ENCODE peak calls at places on chromosomes 3 and 15, in five cellular contexts. One of them, this sample, is unnamed.

GRCh38 chr15:54014067-54014466 is 35.8 kb downstream of the UNC13C start:
- DNase-seq in IMR-90: no peak
- DNase-seq in uterus: no peak
- DNase-seq in OCI-LY7: no peak
- DNase-seq in A549: no peak
- DNase-seq in this sample: no peak

GRCh38 chr3:42023380-42023779 is 61.5 kb upstream of the ULK4 start:
- DNase-seq in A549: no peak
- DNase-seq in IMR-90: no peak
- DNase-seq in OCI-LY7: no peak
- DNase-seq in uterus: no peak
- DNase-seq in this sample: no peak

GRCh38 chr3:46714728-46715506 is 2.8 kb downstream of the PRSS50 start:
- DNase-seq in IMR-90: no peak
- DNase-seq in A549: no peak
- DNase-seq in OCI-LY7: no peak
- DNase-seq in uterus: no peak
- DNase-seq in this sample: peak; percentile 34

GRCh38 chr15:91890614-91891013 is 37.1 kb downstream of the SLCO3A1 start:
- DNase-seq in A549: peak; percentile 62
- DNase-seq in OCI-LY7: no peak
- DNase-seq in IMR-90: peak; percentile 54
- DNase-seq in uterus: no peak
- DNase-seq in this sample: no peak

GRCh38 chr3:72021531-72021930 is 236.6 kb upstream of the PROK2 start:
- DNase-seq in uterus: no peak
- DNase-seq in IMR-90: no peak
- DNase-seq in A549: no peak
- DNase-seq in OCI-LY7: no peak
- DNase-seq in this sample: no peak

GRCh38 chr3:37779289-37780152 is 82.2 kb upstream of the CTDSPL start:
- DNase-seq in OCI-LY7: peak; percentile 72
- DNase-seq in IMR-90: peak; percentile 82
- DNase-seq in A549: peak; percentile 84
- DNase-seq in uterus: peak; percentile 50
- DNase-seq in this sample: no peak

GRCh38 chr15:58543664-58544335 is 112.0 kb downstream of the LIPC start:
- DNase-seq in IMR-90: no peak
- DNase-seq in A549: no peak
- DNase-seq in OCI-LY7: no peak
- DNase-seq in uterus: no peak
- DNase-seq in this sample: no peak

GRCh38 chr3:9098716-9099675 is 135.7 kb upstream of the RAD18 start:
- DNase-seq in uterus: no peak
- DNase-seq in IMR-90: no peak
- DNase-seq in A549: no peak
- DNase-seq in OCI-LY7: no peak
- DNase-seq in this sample: no peak

GRCh38 chr3:189324538-189325138 is 152.9 kb downstream of the TPRG1 start:
- DNase-seq in IMR-90: peak; percentile 72
- DNase-seq in OCI-LY7: peak; percentile 98
- DNase-seq in A549: peak; percentile 62
- DNase-seq in uterus: no peak
- DNase-seq in this sample: no peak

GRCh38 chr3:172528677-172529076 is 5.4 kb upstream of the TNFSF10 start:
- DNase-seq in A549: no peak
- DNase-seq in uterus: no peak
- DNase-seq in OCI-LY7: no peak
- DNase-seq in IMR-90: no peak
- DNase-seq in this sample: no peak

GRCh38 chr3:87120850-87121249 is 106.3 kb upstream of the CHMP2B start:
- DNase-seq in A549: no peak
- DNase-seq in uterus: no peak
- DNase-seq in IMR-90: no peak
- DNase-seq in OCI-LY7: no peak
- DNase-seq in this sample: no peak

GRCh38 chr3:12662593-12663310 is 1.2 kb downstream of the RAF1 start:
- DNase-seq in uterus: no peak
- DNase-seq in A549: peak; percentile 28
- DNase-seq in IMR-90: peak; percentile 55
- DNase-seq in OCI-LY7: peak; percentile 59
- DNase-seq in this sample: no peak

GRCh38 chr3:152087153-152087552 is 181.6 kb upstream of the MBNL1 start:
- DNase-seq in IMR-90: no peak
- DNase-seq in A549: no peak
- DNase-seq in uterus: no peak
- DNase-seq in OCI-LY7: no peak
- DNase-seq in this sample: no peak

GRCh38 chr15:34582461-34583357 is 742 bp downstream of the GOLGA8B start:
- DNase-seq in OCI-LY7: peak; percentile 59
- DNase-seq in A549: peak; percentile 55
- DNase-seq in uterus: no peak
- DNase-seq in IMR-90: peak; percentile 8
- DNase-seq in this sample: peak; percentile 77

GRCh38 chr3:18888370-18888769 is 259.9 kb upstream of the KCNH8 start:
- DNase-seq in uterus: no peak
- DNase-seq in IMR-90: no peak
- DNase-seq in A549: no peak
- DNase-seq in OCI-LY7: no peak
- DNase-seq in this sample: no peak

GRCh38 chr15:66588537-66588936 is 22.7 kb upstream of the LCTL start:
- DNase-seq in IMR-90: no peak
- DNase-seq in A549: no peak
- DNase-seq in OCI-LY7: peak; percentile 17
- DNase-seq in uterus: no peak
- DNase-seq in this sample: no peak

GRCh38 chr3:46540550-46540949 is 25.6 kb downstream of the LRRC2 start:
- DNase-seq in A549: no peak
- DNase-seq in OCI-LY7: no peak
- DNase-seq in IMR-90: no peak
- DNase-seq in uterus: no peak
- DNase-seq in this sample: no peak

GRCh38 chr3:12489832-12490231 is 5.6 kb downstream of the TSEN2 start:
- DNase-seq in OCI-LY7: no peak
- DNase-seq in A549: no peak
- DNase-seq in IMR-90: no peak
- DNase-seq in uterus: no peak
- DNase-seq in this sample: no peak

GRCh38 chr3:77227567-77227966 is 187.7 kb downstream of the ROBO2 start:
- DNase-seq in IMR-90: no peak
- DNase-seq in A549: no peak
- DNase-seq in OCI-LY7: no peak
- DNase-seq in uterus: no peak
- DNase-seq in this sample: no peak

GRCh38 chr3:36965440-36965839 is 20.6 kb upstream of the TRANK1 start:
- DNase-seq in A549: no peak
- DNase-seq in uterus: no peak
- DNase-seq in OCI-LY7: no peak
- DNase-seq in IMR-90: no peak
- DNase-seq in this sample: no peak

GRCh38 chr15:91465696-91466095 is 365.6 kb downstream of the SV2B start:
- DNase-seq in IMR-90: no peak
- DNase-seq in uterus: no peak
- DNase-seq in OCI-LY7: no peak
- DNase-seq in A549: no peak
- DNase-seq in this sample: no peak

GRCh38 chr15:57429098-57429497 is 52.8 kb downstream of the CGNL1 start:
- DNase-seq in uterus: no peak
- DNase-seq in A549: no peak
- DNase-seq in IMR-90: no peak
- DNase-seq in OCI-LY7: no peak
- DNase-seq in this sample: no peak

GRCh38 chr3:125203731-125204130 is 8.8 kb downstream of the SLC12A8 start:
- DNase-seq in IMR-90: no peak
- DNase-seq in uterus: no peak
- DNase-seq in OCI-LY7: no peak
- DNase-seq in A549: no peak
- DNase-seq in this sample: no peak

GRCh38 chr3:33401781-33402180 is 38.4 kb downstream of the UBP1 start:
- DNase-seq in IMR-90: peak; percentile 70
- DNase-seq in uterus: no peak
- DNase-seq in A549: no peak
- DNase-seq in OCI-LY7: no peak
- DNase-seq in this sample: no peak

GRCh38 chr3:49255112-49255511 is 21.9 kb downstream of the C3orf62 start:
- DNase-seq in OCI-LY7: no peak
- DNase-seq in uterus: no peak
- DNase-seq in IMR-90: no peak
- DNase-seq in A549: no peak
- DNase-seq in this sample: peak; percentile 38

GRCh38 chr15:100983221-100983620 is 64.1 kb downstream of the LRRK1 start:
- DNase-seq in A549: no peak
- DNase-seq in OCI-LY7: no peak
- DNase-seq in IMR-90: no peak
- DNase-seq in uterus: no peak
- DNase-seq in this sample: no peak
- H3K4me1 ChIP-seq in A549: peaks cover 23% of the 10 kb centered on the region
- H3K4me1 ChIP-seq in OCI-LY7: peaks cover 36% of the 10 kb centered on the region
- H3K4me1 ChIP-seq in IMR-90: no peaks in the 10 kb centered on the region
- H3K4me1 ChIP-seq in uterus: no peaks in the 10 kb centered on the region
- H3K4me1 ChIP-seq in this sample: no peaks in the 10 kb centered on the region

DNA sequence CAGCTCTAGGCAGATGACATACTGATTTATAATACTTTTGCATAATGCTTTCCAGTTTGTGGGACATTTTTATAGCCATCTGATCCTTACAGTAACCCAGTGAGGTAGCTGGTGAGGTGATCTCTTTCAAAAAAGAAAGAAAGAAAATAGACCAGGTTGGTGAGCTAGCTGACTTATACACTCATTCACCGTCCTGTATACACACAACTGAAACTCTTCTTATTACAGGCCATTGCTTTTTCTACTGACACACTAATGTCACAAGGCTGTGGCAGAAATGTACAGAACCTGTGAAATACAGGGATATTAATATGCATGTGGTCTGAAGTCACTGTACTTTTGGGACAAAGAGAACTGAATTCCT is 150.2 kb upstream of the BHLHE40 start:
- DNase-seq in IMR-90: no peak
- DNase-seq in A549: no peak
- DNase-seq in OCI-LY7: no peak
- DNase-seq in uterus: no peak
- DNase-seq in this sample: no peak
- H3K9me3 ChIP-seq in IMR-90: no peaks in the 10 kb centered on the region
- H3K9me3 ChIP-seq in A549: no peaks in the 10 kb centered on the region
- H3K9me3 ChIP-seq in OCI-LY7: no peaks in the 10 kb centered on the region
- H3K9me3 ChIP-seq in uterus: no peaks in the 10 kb centered on the region
- H3K9me3 ChIP-seq in this sample: no peaks in the 10 kb centered on the region

GRCh38 chr15:98730860-98731711 is 82.7 kb downstream of the IGF1R start:
- DNase-seq in OCI-LY7: no peak
- DNase-seq in uterus: no peak
- DNase-seq in A549: no peak
- DNase-seq in IMR-90: no peak
- DNase-seq in this sample: no peak
- H3K4me1 ChIP-seq in OCI-LY7: no peaks in the 10 kb centered on the region
- H3K4me1 ChIP-seq in uterus: peaks cover 11% of the 10 kb centered on the region
- H3K4me1 ChIP-seq in A549: peaks cover 92% of the 10 kb centered on the region
- H3K4me1 ChIP-seq in IMR-90: peaks cover 39% of the 10 kb centered on the region
- H3K4me1 ChIP-seq in this sample: peaks cover 14% of the 10 kb centered on the region

DNA sequence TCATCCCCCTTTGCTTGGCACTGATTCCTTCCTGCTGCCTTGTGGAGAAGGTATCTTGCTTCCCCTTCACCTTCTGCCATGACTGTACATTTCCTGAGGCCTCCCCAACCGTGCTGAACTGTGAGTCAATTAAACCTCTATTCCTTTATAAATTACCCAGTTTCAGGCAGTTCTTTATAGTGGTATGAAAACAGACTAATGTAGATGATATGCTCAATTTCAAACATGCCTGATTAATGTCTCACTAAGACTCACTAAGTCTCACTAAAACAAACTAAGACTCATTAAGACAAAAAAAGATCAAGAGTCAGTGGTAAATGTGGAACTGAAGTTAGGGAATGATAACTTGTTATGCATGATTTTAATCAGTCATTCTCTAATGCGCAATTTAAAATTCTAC is 606.6 kb downstream of the RBMS3 start:
- DNase-seq in IMR-90: peak; percentile 66
- DNase-seq in OCI-LY7: no peak
- DNase-seq in uterus: no peak
- DNase-seq in A549: no peak
- DNase-seq in this sample: no peak
- H3K9me3 ChIP-seq in IMR-90: no peaks in the 10 kb centered on the region
- H3K9me3 ChIP-seq in OCI-LY7: no peaks in the 10 kb centered on the region
- H3K9me3 ChIP-seq in uterus: no peaks in the 10 kb centered on the region
- H3K9me3 ChIP-seq in A549: no peaks in the 10 kb centered on the region
- H3K9me3 ChIP-seq in this sample: no peaks in the 10 kb centered on the region

DNA sequence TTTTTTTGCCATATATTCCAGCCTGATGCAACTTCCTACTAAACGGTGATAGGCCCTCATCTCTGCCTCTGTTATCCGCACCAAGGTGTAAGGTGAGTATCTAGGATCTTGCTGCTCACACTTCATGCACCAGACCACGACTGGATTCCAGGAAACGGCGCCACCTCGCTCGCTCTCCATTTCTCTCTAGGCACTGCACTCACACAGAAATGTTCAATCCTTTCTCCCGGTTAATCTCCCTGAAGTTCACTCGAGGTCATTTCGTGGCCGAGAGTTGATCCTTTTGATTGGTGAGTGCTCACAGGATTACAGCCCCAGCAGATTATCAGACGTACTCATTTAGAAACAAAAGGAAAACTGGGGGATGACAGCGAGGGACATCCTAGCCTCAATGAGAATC is 28.1 kb downstream of the MCF2L2 start:
- DNase-seq in uterus: no peak
- DNase-seq in OCI-LY7: no peak
- DNase-seq in IMR-90: no peak
- DNase-seq in A549: no peak
- DNase-seq in this sample: no peak
- H3K4me1 ChIP-seq in uterus: no peaks in the 10 kb centered on the region
- H3K4me1 ChIP-seq in OCI-LY7: no peaks in the 10 kb centered on the region
- H3K4me1 ChIP-seq in IMR-90: no peaks in the 10 kb centered on the region
- H3K4me1 ChIP-seq in A549: no peaks in the 10 kb centered on the region
- H3K4me1 ChIP-seq in this sample: no peaks in the 10 kb centered on the region